ENCODE peak calls at places on chromosome 2, in four cellular contexts. A, Y, P and C are unnamed samples.

GRCh38 chr2:232075080-232075479 is 113.6 kb downstream of the DIS3L2 start:
- DNase-seq in A (peak), Y (no peak), P (no peak), C (no peak)

GRCh38 chr2:241314181-241314932 is 1.1 kb downstream of the HDLBP start:
- DNase-seq in A (peak), P (no peak), Y (peak), C (no peak)

GRCh38 chr2:68292108-68292710 is 27.5 kb downstream of the CNRIP1 start:
- DNase-seq in A (peak), P (no peak), Y (no peak), C (peak)

GRCh38 chr2:118834901-118835738 is 12.3 kb downstream of the EN1 start:
- DNase-seq in A (no peak), Y (no peak), P (no peak), C (peak)

GRCh38 chr2:84970956-84971798 is at the start of gene KCMF1:
- DNase-seq in Y (peak), A (peak), P (no peak), C (peak)

GRCh38 chr2:31688282-31688681 is 107.5 kb upstream of the SRD5A2 start:
- DNase-seq in Y (no peak), P (no peak), A (peak), C (no peak)

GRCh38 chr2:108069515-108070310 is 83.4 kb downstream of the SLC5A7 start:
- DNase-seq in Y (no peak), P (no peak), A (no peak), C (no peak)

GRCh38 chr2:125224830-125225229 is 1199.7 kb downstream of the CNTNAP5 start:
- DNase-seq in Y (no peak), P (no peak), A (no peak), C (peak)

GRCh38 chr2:162919111-162919510 is 80.5 kb upstream of the KCNH7 start:
- DNase-seq in A (no peak), Y (no peak), P (no peak), C (no peak)

GRCh38 chr2:119248311-119248710 is 24.7 kb downstream of the STEAP3 start:
- DNase-seq in A (peak), Y (peak), P (no peak), C (no peak)

GRCh38 chr2:186424265-186424664 is 61.8 kb upstream of the ZC3H15 start:
- DNase-seq in A (no peak), P (no peak), Y (no peak), C (no peak)

DNA sequence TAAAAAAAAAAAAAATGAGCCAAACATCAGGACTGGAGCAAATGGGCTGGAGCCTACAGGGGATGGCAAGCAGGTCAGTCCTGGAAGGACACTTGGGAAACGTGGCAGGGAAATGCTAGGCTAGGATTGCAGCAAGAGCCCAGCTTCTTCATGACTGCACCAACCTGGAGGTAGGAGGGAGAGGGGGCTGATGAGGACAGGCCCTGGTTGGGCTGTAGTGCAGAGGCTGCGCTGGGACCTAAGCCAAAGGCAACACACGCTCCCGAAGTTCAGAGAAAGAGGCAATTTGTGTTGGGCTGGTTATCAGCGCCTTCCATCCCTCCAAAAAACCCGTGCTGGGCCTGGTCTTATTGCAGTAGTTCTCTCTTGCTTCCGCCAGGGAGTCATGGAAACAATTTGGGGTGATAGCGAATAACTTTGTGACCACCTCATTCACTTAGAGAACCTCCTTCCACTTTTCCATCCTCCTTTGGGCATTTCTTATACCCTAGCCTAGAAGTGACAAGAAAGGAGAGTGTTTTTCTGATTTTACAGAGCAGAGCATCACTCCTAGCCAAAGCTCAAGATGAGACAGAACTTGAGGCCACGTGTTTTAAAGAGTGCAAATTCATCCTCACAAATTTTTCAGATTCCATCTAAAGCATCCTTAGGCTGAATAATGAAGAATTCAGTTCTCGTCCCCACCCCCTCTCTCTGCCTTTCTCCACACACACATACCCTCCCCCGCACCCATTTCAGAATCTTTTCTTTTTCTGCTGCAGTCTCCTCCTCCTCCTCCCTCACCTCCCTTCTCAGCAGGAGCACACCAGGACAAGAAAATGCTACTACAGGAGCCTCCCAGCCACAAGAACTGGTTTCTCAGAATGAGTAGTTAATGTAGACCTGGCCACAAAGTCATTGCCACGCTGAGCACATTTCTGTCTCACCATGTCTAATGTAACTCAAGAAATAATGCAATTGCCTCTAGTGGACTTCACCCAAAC is 82.6 kb upstream of the STPG4 start:
- DNase-seq in A (peak), P (no peak), Y (no peak), C (no peak)
- TF ChIP-seq CTCF in A (no peak), P (no peak), Y (no peak), C (no peak)

DNA sequence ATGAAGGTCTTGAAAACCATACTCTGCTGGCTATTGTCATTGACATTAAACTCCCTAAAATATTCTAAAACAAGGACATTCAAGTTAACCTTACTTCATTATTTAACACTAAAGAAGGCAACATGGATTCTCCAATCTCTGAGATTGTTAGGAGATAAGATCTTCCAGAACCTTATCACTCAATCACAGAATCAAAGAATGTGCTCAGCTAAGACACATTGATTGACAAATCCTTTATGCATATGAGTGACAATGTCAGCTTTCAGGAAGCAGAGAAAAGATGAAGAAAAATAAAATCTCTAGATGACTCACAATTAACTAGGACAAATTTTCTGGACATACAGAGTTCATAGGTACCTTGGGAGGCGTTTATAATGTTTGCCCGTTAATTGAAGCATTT is 787.2 kb downstream of the TSN start:
- DNase-seq in P (no peak), A (no peak), Y (no peak), C (no peak)
- TF ChIP-seq CTCF in P (no peak), A (no peak), Y (no peak), C (no peak)

DNA sequence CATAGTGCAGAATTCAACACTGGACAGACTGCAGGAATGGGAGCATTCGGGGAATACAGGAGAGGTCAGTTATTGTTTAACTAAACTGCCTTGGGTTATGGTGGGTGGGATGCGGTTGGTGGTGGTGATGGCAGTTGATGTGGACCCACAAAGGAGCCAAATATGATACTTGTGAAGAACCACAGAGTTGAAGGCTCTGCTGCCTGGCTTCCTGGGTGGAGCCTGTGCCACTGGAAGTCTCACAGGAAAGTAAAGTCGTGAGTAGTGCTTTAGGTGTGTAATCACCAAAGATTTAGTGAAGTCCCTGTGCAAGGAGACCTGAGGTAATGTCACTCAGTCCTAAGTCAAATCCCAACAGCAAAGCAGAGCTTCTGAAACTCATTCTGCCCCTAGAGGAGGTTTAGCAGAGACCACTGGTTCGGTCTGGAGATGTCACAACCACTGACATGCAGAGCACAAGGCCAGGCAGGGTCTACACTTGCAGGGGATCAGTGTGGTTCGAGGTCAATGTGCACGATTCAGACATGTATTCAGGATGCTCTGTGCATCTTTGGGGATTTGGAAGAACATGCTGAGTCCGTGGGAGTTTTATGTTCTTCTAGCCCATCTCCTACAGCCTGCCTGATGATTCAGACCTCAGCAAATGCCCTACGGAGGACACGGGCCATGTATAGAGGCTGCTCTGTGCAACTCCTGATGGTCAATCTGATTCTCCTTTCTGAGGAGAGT is 1150.9 kb downstream of the RPIA start:
- DNase-seq in P (no peak), Y (peak), A (no peak), C (peak)
- TF ChIP-seq CTCF in P (no peak), Y (no peak), A (no peak), C (no peak)

GRCh38 chr2:203796278-203796677 is 71.3 kb upstream of the CTLA4 start:
- DNase-seq in A (no peak), P (no peak), Y (no peak), C (no peak)
- TF ChIP-seq CTCF in A (no peak), P (no peak), Y (no peak), C (no peak)

GRCh38 chr2:44389895-44390294 is 28.1 kb downstream of the CAMKMT start:
- DNase-seq in A (peak), Y (no peak), P (no peak), C (no peak)
- TF ChIP-seq CTCF in A (no peak), Y (peak), P (no peak), C (no peak)

GRCh38 chr2:41414486-41415230 is 633.2 kb upstream of the PKDCC start:
- DNase-seq in A (peak), Y (no peak), P (no peak), C (peak)
- TF ChIP-seq CTCF in A (peak), Y (no peak), P (peak), C (peak)

GRCh38 chr2:67048314-67048713 is 348.8 kb upstream of the ETAA1 start:
- DNase-seq in A (no peak), P (no peak), Y (no peak), C (no peak)
- TF ChIP-seq CTCF in A (no peak), P (no peak), Y (no peak), C (no peak)